ENCODE peak calls at places on chromosomes 4 and X, in four cellular contexts. K is lower lobe of right lung, Z is neuronal stem cell, P is H9. T is an unnamed sample.

GRCh38 chr4:106208481-106209460 is 107.2 kb downstream of the TBCK start:
- DNase-seq in K (peak; percentile 44), Z (no peak), P (peak; percentile 50), T (no peak)

GRCh38 chr4:89660444-89660843 is 176.5 kb downstream of the SNCA start:
- DNase-seq in K (no peak), Z (no peak), P (no peak), T (no peak)

GRCh38 chr4:184384056-184384809 is 90.1 kb downstream of the IRF2 start:
- DNase-seq in K (no peak), Z (no peak), P (peak; percentile 29), T (no peak)

GRCh38 chr4:100962698-100963097 is 384.6 kb downstream of the PPP3CA start:
- DNase-seq in K (no peak), Z (no peak), P (no peak), T (no peak)

GRCh38 chr4:26074672-26075071 is 160.7 kb downstream of the SMIM20 start:
- DNase-seq in K (peak; percentile 67), Z (no peak), P (no peak), T (no peak)

GRCh38 chr4:86089924-86090323 is 269.9 kb downstream of the MAPK10 start:
- DNase-seq in K (no peak), Z (no peak), P (no peak), T (no peak)

GRCh38 chr4:37453004-37453360 is 208.4 kb downstream of the NWD2 start:
- DNase-seq in K (no peak), Z (peak; percentile 59), P (peak; percentile 68), T (peak; percentile 55)

GRCh38 chr4:137998666-137999429 is 243.3 kb downstream of the SLC7A11 start:
- DNase-seq in K (no peak), Z (no peak), P (no peak), T (no peak)

GRCh38 chrX:71870337-71871098 is 40.1 kb upstream of the NHSL2 start:
- DNase-seq in K (no peak), Z (peak; percentile 5), P (peak; percentile 75), T (peak; percentile 20)

GRCh38 chrX:130628522-130628921 is 226.7 kb downstream of the RBMX2 start:
- DNase-seq in K (no peak), Z (peak; percentile 4), P (no peak), T (no peak)

GRCh38 chr4:10762541-10762940 is 78.0 kb upstream of the CLNK start:
- DNase-seq in K (no peak), Z (peak; percentile 18), P (no peak), T (no peak)

GRCh38 chrX:109872021-109872730 is 130.7 kb upstream of the TMEM164 start:
- DNase-seq in K (no peak), Z (no peak), P (no peak), T (no peak)

GRCh38 chr4:71538528-71538927 is 199.7 kb downstream of the SLC4A4 start:
- DNase-seq in K (no peak), Z (no peak), P (no peak), T (no peak)

GRCh38 chr4:8281519-8282133 is 12.1 kb downstream of the HTRA3 start:
- DNase-seq in K (peak; percentile 59), Z (no peak), P (no peak), T (no peak)

GRCh38 chr4:121633642-121634041 is 63.1 kb downstream of the ANXA5 start:
- DNase-seq in K (no peak), Z (no peak), P (no peak), T (no peak)

GRCh38 chr4:110610940-110611785 is 11.7 kb downstream of the PITX2 start:
- DNase-seq in K (no peak), Z (peak; percentile 20), P (no peak), T (no peak)

GRCh38 chr4:119930546-119930945 is 136.1 kb downstream of the MAD2L1 start:
- DNase-seq in K (no peak), Z (no peak), P (no peak), T (no peak)

GRCh38 chr4:10619220-10619619 is 65.3 kb downstream of the CLNK start:
- DNase-seq in K (no peak), Z (no peak), P (no peak), T (no peak)

GRCh38 chr4:2811830-2812599 is 19.1 kb downstream of the SH3BP2 start:
- DNase-seq in K (peak; percentile 91), Z (no peak), P (peak; percentile 68), T (no peak)

GRCh38 chr4:26885912-26886274 is 25.3 kb downstream of the STIM2 start:
- DNase-seq in K (no peak), Z (no peak), P (no peak), T (no peak)

GRCh38 chr4:23747131-23747752 is 142.6 kb downstream of the PPARGC1A start:
- DNase-seq in K (no peak), Z (no peak), P (no peak), T (no peak)

GRCh38 chr4:138310991-138311390 is 68.8 kb upstream of the SLC7A11 start:
- DNase-seq in K (no peak), Z (no peak), P (no peak), T (no peak)

GRCh38 chr4:123043793-123044425 is 121.5 kb upstream of the NUDT6 start:
- DNase-seq in K (no peak), Z (no peak), P (no peak), T (no peak)
- H3K9me3 ChIP-seq in K (peaks cover 35% of the 10 kb centered on the region), Z (peaks cover 4% of the 10 kb centered on the region), P (no peaks in the 10 kb centered on the region), T (peaks cover 7% of the 10 kb centered on the region)

GRCh38 chr4:80390178-80390577 is 54.6 kb downstream of the CFAP299 start:
- DNase-seq in K (no peak), Z (no peak), P (no peak), T (no peak)
- H3K9me3 ChIP-seq in K (no peaks in the 10 kb centered on the region), Z (peaks cover 2% of the 10 kb centered on the region), P (no peaks in the 10 kb centered on the region), T (no peaks in the 10 kb centered on the region)

GRCh38 chrX:70498129-70498528 is 53.5 kb downstream of the DLG3 start:
- DNase-seq in K (no peak), Z (no peak), P (no peak), T (no peak)

GRCh38 chrX:70496491-70496890 is 51.9 kb downstream of the DLG3 start:
- DNase-seq in K (no peak), Z (no peak), P (no peak), T (no peak)

GRCh38 chrX:70494441-70494840 is 49.8 kb downstream of the DLG3 start:
- DNase-seq in K (no peak), Z (no peak), P (no peak), T (no peak)

GRCh38 chrX:70500826-70501225 is 56.2 kb downstream of the DLG3 start:
- DNase-seq in K (no peak), Z (no peak), P (no peak), T (no peak)

GRCh38 chrX:70497026-70497425 is 52.4 kb downstream of the DLG3 start:
- DNase-seq in K (no peak), Z (no peak), P (no peak), T (no peak)
- H3K9me3 ChIP-seq in K (no peaks in the 10 kb centered on the region), Z (no peaks in the 10 kb centered on the region), P (peaks cover 47% of the 10 kb centered on the region), T (no peaks in the 10 kb centered on the region)

DNA sequence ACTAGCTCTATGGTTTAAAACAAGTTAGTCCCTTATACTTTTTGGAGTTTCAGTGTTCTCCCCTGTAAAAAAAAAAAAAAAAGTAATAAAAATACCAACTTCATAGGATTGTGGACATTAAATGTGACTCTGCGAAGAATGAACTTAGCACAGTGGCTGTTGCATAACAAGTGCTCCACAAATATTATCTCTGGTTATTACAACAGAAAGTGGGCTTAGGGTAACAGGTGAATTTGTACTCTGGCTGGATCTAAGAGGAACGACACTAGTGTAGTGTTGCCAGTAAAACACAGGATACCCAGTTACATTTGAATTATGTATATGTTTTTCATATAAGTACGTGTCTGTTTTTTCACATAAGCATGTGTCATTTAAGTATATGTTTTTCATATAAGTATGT is 360.3 kb upstream of the CXorf51B start:
- DNase-seq in K (no peak), Z (no peak), P (no peak), T (no peak)
- H3K9me3 ChIP-seq in K (no peaks in the 10 kb centered on the region), Z (no peaks in the 10 kb centered on the region), P (peaks cover 15% of the 10 kb centered on the region), T (no peaks in the 10 kb centered on the region)

GRCh38 chrX:115174548-115174947 is 14.7 kb upstream of the RBMXL3 start:
- DNase-seq in K (no peak), Z (no peak), P (no peak), T (no peak)

GRCh38 chrX:115177941-115178340 is 11.3 kb upstream of the RBMXL3 start:
- DNase-seq in K (no peak), Z (no peak), P (no peak), T (peak; percentile 5)

GRCh38 chrX:115173181-115173580 is 16.0 kb upstream of the RBMXL3 start:
- DNase-seq in K (no peak), Z (no peak), P (no peak), T (peak; percentile 44)

GRCh38 chrX:115183980-115184379 is 5.2 kb upstream of the RBMXL3 start:
- DNase-seq in K (no peak), Z (no peak), P (no peak), T (no peak)

DNA sequence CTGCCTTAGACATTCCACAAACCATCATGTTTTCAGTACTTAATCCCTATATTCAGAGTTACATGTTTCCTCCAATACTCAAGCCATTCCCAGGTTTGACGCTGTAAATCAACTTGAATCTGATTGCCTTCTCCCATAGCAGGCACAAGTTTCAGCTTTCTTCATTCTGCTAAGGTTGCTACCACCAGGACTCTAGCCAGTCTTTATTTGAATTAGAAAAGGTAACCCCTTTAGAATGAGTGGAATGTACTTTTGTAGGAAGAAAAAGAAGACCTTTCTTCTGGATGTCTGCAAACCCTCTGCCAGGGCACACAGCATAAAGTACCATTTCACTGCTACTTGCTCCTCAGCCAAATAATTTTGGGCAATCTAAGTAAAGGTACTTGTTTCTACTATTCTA is 10.7 kb upstream of the RBMXL3 start:
- DNase-seq in K (no peak), Z (no peak), P (no peak), T (peak; percentile 35)
- H3K9me3 ChIP-seq in K (no peaks in the 10 kb centered on the region), Z (no peaks in the 10 kb centered on the region), P (no peaks in the 10 kb centered on the region), T (no peaks in the 10 kb centered on the region)

GRCh38 chrX:65509400-65509799 is 25.2 kb downstream of the LAS1L start:
- DNase-seq in K (no peak), Z (no peak), P (no peak), T (no peak)
- H3K9me3 ChIP-seq in K (no peaks in the 10 kb centered on the region), Z (no peaks in the 10 kb centered on the region), P (peaks cover 37% of the 10 kb centered on the region), T (no peaks in the 10 kb centered on the region)

GRCh38 chr4:116015549-116015948 is 902.1 kb upstream of the NDST4 start:
- DNase-seq in K (no peak), Z (no peak), P (no peak), T (no peak)
- H3K9me3 ChIP-seq in K (peaks cover 50% of the 10 kb centered on the region), Z (peaks cover 12% of the 10 kb centered on the region), P (peaks cover 46% of the 10 kb centered on the region), T (peaks cover 42% of the 10 kb centered on the region)

GRCh38 chr4:177010421-177010820 is 217.7 kb upstream of the VEGFC start:
- DNase-seq in K (no peak), Z (no peak), P (no peak), T (no peak)
- H3K9me3 ChIP-seq in K (peaks cover 9% of the 10 kb centered on the region), Z (peaks cover 6% of the 10 kb centered on the region), P (no peaks in the 10 kb centered on the region), T (no peaks in the 10 kb centered on the region)

DNA sequence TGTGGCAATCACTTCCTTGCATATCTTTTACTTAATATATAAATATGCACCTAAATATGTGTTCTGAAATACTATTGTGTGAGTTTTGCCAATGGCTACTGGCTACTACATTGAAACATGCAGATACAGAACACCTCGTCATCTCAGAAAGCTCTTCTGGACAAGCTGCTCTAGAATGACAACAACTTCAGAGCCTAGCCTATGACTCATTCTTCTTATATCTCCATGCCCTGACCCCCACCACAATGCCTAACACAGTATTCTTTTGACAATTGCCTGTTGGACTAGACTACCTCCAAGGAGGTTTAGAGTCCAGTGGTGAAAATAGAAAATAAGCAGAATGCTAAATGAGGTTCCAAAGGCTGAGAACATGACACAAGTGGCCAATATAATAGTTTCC is 17.6 kb upstream of the DMP1 start:
- DNase-seq in K (no peak), Z (no peak), P (no peak), T (no peak)
- H3K9me3 ChIP-seq in K (no peaks in the 10 kb centered on the region), Z (no peaks in the 10 kb centered on the region), P (no peaks in the 10 kb centered on the region), T (peaks cover 4% of the 10 kb centered on the region)

T was measured in NT2/D1.